ENCODE peak calls at places on chromosomes 4 and X, in eight cellular contexts. C, E, Y, Q, K, B, I and Z are unnamed samples.
A peak's percentile ranks its signal among the peaks of the same experiment; 100 is the strongest.

GRCh38 chrX:131895002-131895401 is 128.1 kb upstream of the STK26 start:
- DNase-seq in C (peak; percentile 12), E (no peak), Y (no peak), Q (no peak), K (peak; percentile 26), B (peak; percentile 40), I (no peak), Z (no peak)

GRCh38 chrX:123878177-123878576 is 18.3 kb downstream of the XIAP start:
- DNase-seq in C (no peak), E (no peak), Y (no peak), Q (no peak), K (peak; percentile 18), B (no peak), I (no peak), Z (no peak)

GRCh38 chr4:26459054-26459755 is 31.1 kb downstream of the CCKAR start:
- DNase-seq in C (no peak), E (no peak), Y (no peak), Q (peak; percentile 73), K (peak; percentile 80), B (peak; percentile 44), I (peak; percentile 5), Z (peak; percentile 66)

GRCh38 chrX:153411255-153411987 is at the start of gene ZFP92:
- DNase-seq in C (no peak), E (peak; percentile 62), Y (no peak), Q (no peak), K (peak; percentile 5), B (no peak), I (no peak), Z (no peak)

GRCh38 chrX:113315927-113316326 is 475.3 kb upstream of the AMOT start:
- DNase-seq in C (no peak), E (no peak), Y (no peak), Q (no peak), K (no peak), B (no peak), I (no peak), Z (no peak)

GRCh38 chr4:17561195-17561909 is 15.6 kb upstream of the LAP3 start:
- DNase-seq in C (peak; percentile 61), E (no peak), Y (no peak), Q (no peak), K (peak; percentile 97), B (peak; percentile 71), I (no peak), Z (no peak)

GRCh38 chr4:3669553-3669949 is 96.6 kb upstream of the ADRA2C start:
- DNase-seq in C (no peak), E (no peak), Y (no peak), Q (no peak), K (no peak), B (no peak), I (no peak), Z (no peak)

GRCh38 chrX:108072746-108073145 is 18.6 kb downstream of the PSMD10 start:
- DNase-seq in C (peak; percentile 83), E (no peak), Y (no peak), Q (no peak), K (peak; percentile 32), B (peak; percentile 70), I (no peak), Z (peak; percentile 16)

GRCh38 chr4:144591401-144591800 is 54.6 kb upstream of the HHIP start:
- DNase-seq in C (peak; percentile 59), E (peak; percentile 36), Y (no peak), Q (no peak), K (peak; percentile 83), B (peak; percentile 70), I (no peak), Z (peak; percentile 78)

GRCh38 chr4:123816462-123816861 is 419.9 kb downstream of the SPRY1 start:
- DNase-seq in C (no peak), E (no peak), Y (no peak), Q (peak; percentile 18), K (peak; percentile 8), B (no peak), I (no peak), Z (no peak)

GRCh38 chr4:15164571-15164970 is 162.3 kb downstream of the CPEB2 start:
- DNase-seq in C (peak; percentile 56), E (no peak), Y (no peak), Q (no peak), K (peak; percentile 46), B (peak; percentile 60), I (no peak), Z (no peak)

GRCh38 chr4:6885953-6886557 is 23.6 kb upstream of the TBC1D14 start:
- DNase-seq in C (peak; percentile 38), E (peak; percentile 83), Y (no peak), Q (peak; percentile 52), K (peak; percentile 90), B (peak; percentile 46), I (no peak), Z (no peak)

GRCh38 chr4:157013656-157014055 is 42.1 kb upstream of the PDGFC start:
- DNase-seq in C (peak; percentile 49), E (no peak), Y (no peak), Q (no peak), K (peak; percentile 27), B (no peak), I (no peak), Z (no peak)

GRCh38 chr4:53497446-53498069 is 93.7 kb downstream of the LNX1 start:
- DNase-seq in C (no peak), E (no peak), Y (no peak), Q (no peak), K (peak; percentile 76), B (no peak), I (no peak), Z (no peak)

GRCh38 chr4:40848981-40849380 is 99.2 kb downstream of the NSUN7 start:
- DNase-seq in C (no peak), E (no peak), Y (no peak), Q (peak; percentile 8), K (peak; percentile 54), B (no peak), I (no peak), Z (no peak)

GRCh38 chrX:152245231-152245630 is 106.9 kb upstream of the MAGEA10 start:
- DNase-seq in C (peak; percentile 48), E (no peak), Y (no peak), Q (no peak), K (peak; percentile 0), B (peak; percentile 0), I (no peak), Z (no peak)

DNA sequence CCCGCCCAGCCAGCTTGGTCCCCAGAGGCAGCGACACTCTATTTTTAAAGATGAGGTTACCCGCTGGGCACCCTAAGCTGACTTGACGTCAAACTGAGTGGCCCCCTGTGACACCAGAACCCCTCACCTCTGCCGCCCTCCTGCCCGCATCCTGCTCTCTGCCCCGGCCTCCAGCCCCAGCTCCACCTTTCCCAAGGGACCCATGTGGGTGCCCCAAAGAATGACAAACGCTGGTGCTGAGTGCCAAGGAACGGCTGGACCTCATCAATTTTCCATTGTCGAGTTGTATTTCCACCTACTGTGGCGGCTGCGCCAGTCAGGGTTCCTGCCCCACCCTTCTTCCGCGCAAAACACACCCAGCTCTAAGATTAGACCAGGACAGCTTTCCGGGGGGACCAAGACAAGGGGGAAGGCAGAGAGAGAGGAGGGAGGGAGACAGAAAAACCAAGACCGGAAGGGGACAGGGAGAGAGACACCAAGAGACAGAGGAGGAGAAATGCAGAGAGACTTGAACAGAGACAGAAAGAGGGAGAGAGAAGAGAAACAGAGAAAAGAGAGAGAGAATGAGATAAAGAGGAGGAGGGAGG is 2.0 kb downstream of the PRKX start:
- DNase-seq in C (no peak), E (no peak), Y (no peak), Q (no peak), K (no peak), B (no peak), I (no peak), Z (no peak)
- H3K27ac ChIP-seq in C (no peak overlapping the region), E (peak overlapping the region; percentile 77), Y (no peak overlapping the region), Q (no peak overlapping the region), K (no peak overlapping the region), B (peak overlapping the region; percentile 35), I (no peak overlapping the region), Z (no peak overlapping the region)

GRCh38 chrX:46256875-46257274 is 288.3 kb downstream of the ZNF674 start:
- DNase-seq in C (no peak), E (no peak), Y (no peak), Q (no peak), K (no peak), B (no peak), I (no peak), Z (no peak)
- H3K27ac ChIP-seq in C (no peak overlapping the region), E (no peak overlapping the region), Y (no peak overlapping the region), Q (no peak overlapping the region), K (no peak overlapping the region), B (peak overlapping the region; percentile 18), I (no peak overlapping the region), Z (no peak overlapping the region)

DNA sequence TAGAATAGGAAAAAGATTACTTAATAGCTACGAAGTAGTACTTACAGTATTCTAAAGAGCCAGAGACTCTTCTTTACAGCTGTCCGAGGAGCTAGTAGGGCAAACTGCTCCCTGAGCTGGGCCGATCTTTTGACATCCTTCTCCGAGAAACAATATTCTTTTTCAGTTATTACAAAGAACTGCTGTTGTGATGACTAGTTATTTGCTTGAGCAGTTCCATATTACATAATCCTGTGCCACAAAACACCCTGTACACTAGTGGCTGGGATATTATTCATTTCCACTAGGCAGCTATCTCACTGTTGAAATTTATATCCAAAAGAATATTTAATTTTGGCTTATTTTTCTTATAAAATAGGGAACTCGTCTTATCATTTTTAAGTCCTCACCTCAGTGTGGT is 278.3 kb downstream of the CHIC1 start:
- DNase-seq in C (no peak), E (no peak), Y (no peak), Q (no peak), K (no peak), B (no peak), I (no peak), Z (no peak)
- H3K27ac ChIP-seq in C (no peak overlapping the region), E (no peak overlapping the region), Y (no peak overlapping the region), Q (no peak overlapping the region), K (no peak overlapping the region), B (no peak overlapping the region), I (no peak overlapping the region), Z (no peak overlapping the region)

GRCh38 chr4:139452000-139452399 is 1.9 kb upstream of the RAB33B start:
- DNase-seq in C (no peak), E (no peak), Y (no peak), Q (no peak), K (no peak), B (no peak), I (no peak), Z (no peak)
- H3K27ac ChIP-seq in C (no peak overlapping the region), E (no peak overlapping the region), Y (no peak overlapping the region), Q (no peak overlapping the region), K (peak overlapping the region; percentile 87), B (peak overlapping the region; percentile 75), I (no peak overlapping the region), Z (no peak overlapping the region)

GRCh38 chr4:128844931-128845330 is 35.4 kb downstream of the JADE1 start:
- DNase-seq in C (no peak), E (no peak), Y (no peak), Q (no peak), K (no peak), B (no peak), I (no peak), Z (no peak)
- H3K27ac ChIP-seq in C (no peak overlapping the region), E (peak overlapping the region; percentile 6), Y (no peak overlapping the region), Q (no peak overlapping the region), K (no peak overlapping the region), B (no peak overlapping the region), I (no peak overlapping the region), Z (no peak overlapping the region)

GRCh38 chrX:133215747-133216146 is 2.4 kb downstream of the TFDP3 start:
- DNase-seq in C (peak; percentile 7), E (no peak), Y (no peak), Q (peak; percentile 37), K (peak; percentile 31), B (peak; percentile 19), I (peak; percentile 2), Z (no peak)
- H3K27ac ChIP-seq in C (no peak overlapping the region), E (no peak overlapping the region), Y (no peak overlapping the region), Q (no peak overlapping the region), K (no peak overlapping the region), B (no peak overlapping the region), I (no peak overlapping the region), Z (no peak overlapping the region)